ENCODE peak calls at places on chromosomes 11 and 22, in four cellular contexts. E is GM10248, Y is cardiac fibroblast, Z is GM03348. A is an unnamed sample.
A peak's percentile ranks its signal among the peaks of the same experiment; 100 is the strongest.

GRCh38 chr11:72129381-72129780 is 6.1 kb upstream of the FOLR3 start:
- DNase-seq in E (no peak), Y (no peak), Z (no peak), A (no peak)

GRCh38 chr22:19352766-19353165 is 61.2 kb upstream of the CLTCL1 start:
- DNase-seq in E (no peak), Y (no peak), Z (no peak), A (no peak)

GRCh38 chr11:69468236-69468635 is 13.2 kb upstream of the LINC01488 start:
- DNase-seq in E (no peak), Y (no peak), Z (no peak), A (no peak)

GRCh38 chr11:3795131-3796092 is 1.9 kb downstream of the NUP98 start:
- DNase-seq in E (no peak), Y (no peak), Z (no peak), A (no peak)

GRCh38 chr11:19683141-19683805 is 29.4 kb upstream of the NAV2 start:
- DNase-seq in E (no peak), Y (peak; percentile 32), Z (no peak), A (no peak)

GRCh38 chr11:15968461-15969130 is 387.8 kb downstream of the SOX6 start:
- DNase-seq in E (no peak), Y (peak; percentile 30), Z (no peak), A (no peak)

GRCh38 chr22:34390400-34390799 is 470.1 kb upstream of the LARGE1 start:
- DNase-seq in E (no peak), Y (no peak), Z (no peak), A (no peak)

GRCh38 chr11:112806256-112806655 is 155.0 kb upstream of the NCAM1 start:
- DNase-seq in E (no peak), Y (no peak), Z (no peak), A (no peak)

GRCh38 chr11:91700854-91701253 is 523.8 kb upstream of the FAT3 start:
- DNase-seq in E (no peak), Y (no peak), Z (no peak), A (no peak)

GRCh38 chr22:36893262-36893661 is 20.2 kb upstream of the CSF2RB start:
- DNase-seq in E (no peak), Y (no peak), Z (no peak), A (no peak)

GRCh38 chr22:37930270-37930951 is 23.0 kb downstream of the C22orf23 start:
- DNase-seq in E (no peak), Y (peak; percentile 49), Z (peak; percentile 77), A (peak; percentile 60)

GRCh38 chr11:13052130-13052541 is 43.0 kb downstream of the RASSF10 start:
- DNase-seq in E (no peak), Y (no peak), Z (no peak), A (no peak)

GRCh38 chr11:128684582-128685382 is 9.1 kb upstream of the FLI1 start:
- DNase-seq in E (no peak), Y (no peak), Z (no peak), A (no peak)

GRCh38 chr11:71103266-71103665 is 149.1 kb downstream of the SHANK2 start:
- DNase-seq in E (no peak), Y (no peak), Z (no peak), A (no peak)

GRCh38 chr11:19316434-19316833 is 75.7 kb upstream of the E2F8 start:
- DNase-seq in E (no peak), Y (peak; percentile 9), Z (peak; percentile 16), A (peak; percentile 15)

GRCh38 chr11:4178813-4179662 is 84.4 kb downstream of the RRM1 start:
- DNase-seq in E (no peak), Y (no peak), Z (no peak), A (no peak)

GRCh38 chr11:115980336-115980735 is 476.1 kb upstream of the CADM1 start:
- DNase-seq in E (no peak), Y (no peak), Z (no peak), A (no peak)

GRCh38 chr11:66636411-66636810 is 2.1 kb upstream of the RBM4 start:
- DNase-seq in E (no peak), Y (no peak), Z (no peak), A (no peak)

GRCh38 chr11:48081151-48082010 is 101.0 kb downstream of the PTPRJ start:
- DNase-seq in E (no peak), Y (peak; percentile 88), Z (peak; percentile 86), A (peak; percentile 87)

GRCh38 chr22:47929073-47929472 is 1166.6 kb downstream of the TBC1D22A start:
- DNase-seq in E (no peak), Y (no peak), Z (no peak), A (no peak)

GRCh38 chr11:99246199-99246598 is 225.4 kb downstream of the CNTN5 start:
- DNase-seq in E (no peak), Y (no peak), Z (no peak), A (no peak)

GRCh38 chr22:20257474-20258299 is 10.4 kb downstream of the RTN4R start:
- DNase-seq in E (no peak), Y (no peak), Z (no peak), A (no peak)